ENCODE peak calls at places on chromosome 15, in four cellular contexts. O is HepG2, Q is upper lobe of right lung, R is uterus. D is an unnamed sample.

GRCh38 chr15:57866149-57866736 is 159.7 kb downstream of the POLR2M start:
- DNase-seq in Q (peak; percentile 81), R (peak; percentile 37), O (peak; percentile 56), D (peak; percentile 54)

GRCh38 chr15:77532846-77533245 is 99.9 kb downstream of the LINGO1 start:
- DNase-seq in O (no peak), Q (peak; percentile 28), R (no peak), D (no peak)

GRCh38 chr15:41115088-41115651 is 910 bp downstream of the INO80 start:
- DNase-seq in O (peak; percentile 58), Q (no peak), R (no peak), D (no peak)

GRCh38 chr15:95511680-95512079 is 818.8 kb upstream of the NR2F2 start:
- DNase-seq in O (no peak), R (no peak), Q (no peak), D (no peak)

GRCh38 chr15:66886241-66886675 is 179.1 kb upstream of the SMAD3 start:
- DNase-seq in R (no peak), O (no peak), Q (no peak), D (no peak)

GRCh38 chr15:62474771-62475124 is 309.7 kb upstream of the C2CD4B start:
- DNase-seq in R (no peak), Q (no peak), O (no peak), D (no peak)

GRCh38 chr15:57680021-57680420 is 26.5 kb upstream of the POLR2M start:
- DNase-seq in R (no peak), O (no peak), Q (no peak), D (no peak)

GRCh38 chr15:99507732-99508571 is 57.8 kb upstream of the MEF2A start:
- DNase-seq in R (peak; percentile 75), O (no peak), Q (no peak), D (peak; percentile 29)

GRCh38 chr15:94322141-94322540 is 90.8 kb downstream of the MCTP2 start:
- DNase-seq in O (no peak), Q (no peak), R (no peak), D (no peak)

GRCh38 chr15:27706300-27706699 is 392.8 kb downstream of the OCA2 start:
- DNase-seq in Q (no peak), R (no peak), O (no peak), D (no peak)
- H3K9me3 ChIP-seq in Q (no peaks in the 10 kb centered on the region), R (no peaks in the 10 kb centered on the region), O (peaks cover 17% of the 10 kb centered on the region), D (peaks cover 89% of the 10 kb centered on the region)

GRCh38 chr15:89376441-89376840 is 41.8 kb upstream of the POLG start:
- DNase-seq in O (no peak), Q (no peak), R (no peak), D (no peak)
- H3K36me3 ChIP-seq in O (no peaks in the 10 kb centered on the region), Q (no peaks in the 10 kb centered on the region), R (no peaks in the 10 kb centered on the region), D (no peaks in the 10 kb centered on the region)

DNA sequence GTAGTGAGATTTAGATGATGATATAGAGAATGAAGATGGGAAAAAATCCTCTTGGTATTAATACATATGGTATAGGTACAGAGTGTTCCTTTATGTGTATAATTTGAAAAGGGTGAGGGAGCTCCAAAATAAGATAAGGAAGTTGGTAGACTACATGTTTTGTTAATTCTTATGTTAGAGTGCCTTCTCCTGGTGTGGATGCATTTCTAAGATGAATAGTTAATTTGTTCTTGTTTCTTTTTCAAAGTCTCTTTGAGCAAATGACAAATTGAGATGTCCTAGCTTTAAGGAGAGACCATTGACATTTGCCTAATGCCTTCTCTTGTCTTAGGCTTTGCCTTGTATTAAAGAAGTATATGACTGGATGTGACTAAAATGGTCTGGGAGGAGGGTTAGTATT is 34.1 kb downstream of the AKAP13 start:
- DNase-seq in R (no peak), Q (no peak), O (no peak), D (no peak)
- TF ChIP-seq CTCF in R (peak; percentile 23), Q (peak; percentile 42), O (no peak), D (no peak)

DNA sequence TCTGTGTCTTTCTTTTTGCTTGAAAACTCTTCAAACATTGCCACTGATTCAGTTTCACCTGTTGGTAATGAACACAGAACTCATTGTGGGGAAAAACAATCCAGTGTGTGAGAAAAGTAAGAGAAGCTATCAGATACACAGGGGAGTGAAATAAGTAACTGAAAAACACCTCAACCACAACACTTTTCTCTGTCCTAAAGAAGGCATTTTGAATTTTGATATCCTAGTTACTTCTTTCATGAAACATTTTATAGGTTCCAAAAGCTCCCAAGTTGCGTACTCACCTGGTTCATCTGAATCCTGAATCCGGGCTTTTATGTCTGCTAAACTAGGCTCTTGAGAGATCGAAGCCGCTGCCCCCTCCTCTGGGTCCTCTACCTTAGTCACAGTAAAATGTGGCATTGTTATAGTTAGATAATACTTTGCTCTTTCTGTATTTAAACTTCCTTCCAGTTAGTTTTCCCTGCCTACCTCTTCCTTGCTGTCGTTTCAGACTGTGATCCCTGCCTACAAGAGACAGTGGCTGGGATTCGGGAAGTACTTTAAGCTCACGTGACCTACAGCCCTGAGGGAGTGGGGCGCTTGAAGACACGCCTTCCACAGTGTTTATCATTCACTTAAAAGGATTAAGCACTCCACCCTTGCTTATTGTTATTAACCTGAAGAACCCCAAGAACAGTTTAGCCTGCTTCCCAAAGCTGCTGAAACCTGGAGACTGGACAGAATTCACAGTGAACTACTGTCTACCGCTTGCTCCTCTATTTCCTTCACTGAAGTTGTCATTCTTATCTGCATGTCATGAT is 19.1 kb downstream of the SLC12A6 start:
- DNase-seq in O (peak; percentile 78), R (peak; percentile 41), Q (no peak), D (peak; percentile 83)
- H3K9me3 ChIP-seq in O (no peaks in the 10 kb centered on the region), R (no peaks in the 10 kb centered on the region), Q (no peaks in the 10 kb centered on the region), D (no peaks in the 10 kb centered on the region)

GRCh38 chr15:70050970-70051369 is 46.7 kb downstream of the TLE3 start:
- DNase-seq in O (no peak), Q (no peak), R (peak; percentile 11), D (no peak)

GRCh38 chr15:70048578-70048977 is 49.1 kb downstream of the TLE3 start:
- DNase-seq in Q (no peak), O (no peak), R (no peak), D (no peak)

GRCh38 chr15:70050447-70050846 is 47.3 kb downstream of the TLE3 start:
- DNase-seq in R (peak; percentile 6), O (no peak), Q (no peak), D (no peak)

GRCh38 chr15:70049115-70049514 is 48.6 kb downstream of the TLE3 start:
- DNase-seq in R (no peak), O (no peak), Q (no peak), D (peak; percentile 13)

GRCh38 chr15:70049701-70050445 is 47.8 kb downstream of the TLE3 start:
- DNase-seq in Q (no peak), O (no peak), R (peak; percentile 9), D (no peak)
- H3K36me3 ChIP-seq in Q (peaks cover 66% of the 10 kb centered on the region), O (peaks cover 48% of the 10 kb centered on the region), R (no peaks in the 10 kb centered on the region), D (peaks cover 6% of the 10 kb centered on the region)

DNA sequence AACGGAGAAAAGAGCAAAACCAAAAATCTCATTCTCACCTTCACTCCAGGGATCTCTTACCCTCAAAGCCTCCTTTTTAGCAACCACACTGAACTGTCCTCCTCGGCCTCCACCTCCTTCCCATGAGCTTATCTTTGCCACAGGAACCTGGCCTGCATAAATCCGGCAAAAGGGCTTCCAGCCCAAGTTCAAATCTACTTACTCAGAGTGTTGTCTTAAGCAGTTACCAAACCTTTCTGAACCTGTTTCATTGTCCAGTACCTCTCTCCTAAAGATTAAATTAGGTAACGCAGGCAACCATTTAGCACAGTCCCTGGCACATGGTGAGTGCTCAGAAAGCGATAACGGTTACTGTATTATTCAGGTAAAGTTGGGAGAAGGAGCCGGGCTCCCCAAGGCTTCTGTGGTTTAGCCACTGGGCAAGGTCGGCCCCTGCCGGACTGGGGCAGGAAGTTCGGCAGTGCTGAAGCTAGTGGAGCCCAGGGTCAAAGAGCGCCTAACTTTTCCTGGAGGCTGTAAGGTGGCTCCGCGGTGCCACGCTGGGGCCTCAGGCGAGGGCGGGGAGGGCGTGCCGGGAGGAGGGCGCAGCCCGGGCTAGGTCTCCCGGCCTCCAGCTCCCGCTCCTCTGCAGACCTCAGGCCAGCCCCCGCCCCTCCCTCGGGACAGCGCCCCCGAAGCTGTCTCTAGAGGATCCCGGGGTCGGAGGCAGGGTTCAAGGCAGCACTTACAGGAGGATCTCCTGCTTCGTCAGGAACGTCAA is 620 bp downstream of the CIB1 start:
- DNase-seq in Q (peak; percentile 88), O (peak; percentile 84), R (no peak), D (peak; percentile 86)
- TF ChIP-seq CTCF in Q (peak; percentile 54), O (peak; percentile 86), R (peak; percentile 47), D (peak; percentile 57)

GRCh38 chr15:70195808-70196304 is 98.1 kb upstream of the TLE3 start:
- DNase-seq in Q (peak; percentile 72), R (peak; percentile 88), O (peak; percentile 67), D (peak; percentile 66)

GRCh38 chr15:70195171-70195807 is 97.6 kb upstream of the TLE3 start:
- DNase-seq in Q (no peak), O (no peak), R (no peak), D (no peak)

GRCh38 chr15:70197945-70198361 is 100.2 kb upstream of the TLE3 start:
- DNase-seq in Q (no peak), R (no peak), O (peak; percentile 52), D (no peak)

GRCh38 chr15:70197318-70197944 is 99.7 kb upstream of the TLE3 start:
- DNase-seq in Q (no peak), R (no peak), O (no peak), D (no peak)

DNA sequence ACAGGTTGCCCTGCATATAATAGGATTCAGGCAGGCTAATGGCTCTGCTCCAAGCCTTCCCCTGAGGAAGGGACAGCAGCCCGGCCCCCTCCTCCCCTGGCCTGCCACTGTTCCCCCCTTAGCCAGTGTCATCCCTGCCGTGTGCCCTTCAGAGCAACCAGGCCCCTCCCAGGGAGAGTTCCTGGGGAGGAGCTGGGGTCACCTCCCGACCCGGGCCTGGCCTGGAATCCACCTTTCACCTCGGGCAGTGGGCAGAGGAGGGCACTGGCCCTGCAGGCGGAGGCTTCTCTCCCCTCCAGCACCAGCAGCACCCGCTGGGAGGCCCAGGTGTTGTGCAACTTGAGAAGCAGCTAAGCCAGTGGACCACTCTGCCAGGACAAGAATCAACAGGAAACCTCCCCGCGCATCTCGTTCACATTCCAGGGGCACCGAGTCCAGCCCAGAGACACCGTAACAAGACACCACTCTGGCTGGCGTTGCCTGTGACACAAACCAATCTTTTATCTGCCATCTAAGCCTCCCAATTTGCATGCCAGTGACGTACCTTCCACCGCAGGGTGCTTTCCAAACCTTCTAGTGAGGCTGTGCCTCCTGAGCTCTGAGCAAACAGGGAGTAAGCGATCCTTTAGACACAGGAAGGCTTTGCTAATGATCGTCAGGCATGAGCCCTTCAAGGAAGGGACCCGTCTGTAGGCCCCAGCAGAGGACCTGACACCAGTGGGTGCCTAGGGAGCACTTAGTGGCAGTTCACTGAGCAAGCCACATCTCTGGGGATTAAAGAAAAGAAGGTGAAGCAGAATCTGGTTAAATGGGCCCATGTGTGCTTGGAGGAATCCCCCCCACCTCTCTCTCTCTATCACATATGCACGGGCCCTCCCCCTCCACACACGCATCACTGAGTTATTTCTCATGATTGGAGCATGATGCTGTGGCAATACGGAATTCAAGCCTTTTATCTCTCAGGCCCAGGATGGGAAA is 98.9 kb upstream of the TLE3 start:
- DNase-seq in R (no peak), Q (peak; percentile 71), O (peak; percentile 89), D (no peak)
- H3K9me3 ChIP-seq in R (no peaks in the 10 kb centered on the region), Q (no peaks in the 10 kb centered on the region), O (peaks cover 4% of the 10 kb centered on the region), D (no peaks in the 10 kb centered on the region)

GRCh38 chr15:64521726-64522164 is 61.4 kb downstream of the ZNF609 start:
- DNase-seq in R (no peak), O (peak; percentile 78), Q (no peak), D (no peak)
- H3K36me3 ChIP-seq in R (no peaks in the 10 kb centered on the region), O (peaks cover 5% of the 10 kb centered on the region), Q (no peaks in the 10 kb centered on the region), D (no peaks in the 10 kb centered on the region)

GRCh38 chr15:75920079-75920478 is 16.4 kb downstream of the FBXO22 start:
- DNase-seq in Q (no peak), R (no peak), O (peak; percentile 13), D (no peak)

GRCh38 chr15:75923756-75924155 is 20.1 kb downstream of the FBXO22 start:
- DNase-seq in Q (no peak), O (no peak), R (no peak), D (no peak)

GRCh38 chr15:75924576-75924975 is 20.9 kb downstream of the FBXO22 start:
- DNase-seq in R (no peak), Q (peak; percentile 65), O (no peak), D (no peak)

GRCh38 chr15:75925440-75925839 is 21.8 kb downstream of the FBXO22 start:
- DNase-seq in O (no peak), Q (no peak), R (no peak), D (no peak)

GRCh38 chr15:75921732-75922703 is 18.3 kb downstream of the FBXO22 start:
- DNase-seq in R (peak; percentile 17), Q (no peak), O (peak; percentile 51), D (peak; percentile 80)
- TF ChIP-seq CTCF in R (peak; percentile 13), Q (peak; percentile 39), O (peak; percentile 55), D (peak; percentile 23)

D was measured in mucosa of descending colon.